ENCODE peak calls at places on chromosomes 1 and 21, in four cellular contexts. K is tibial nerve, W is ovary, I is upper lobe of left lung. C is an unnamed sample.

GRCh38 chr1:198156745-198157240 is at the start of gene NEK7:
- DNase-seq in K (peak), W (peak), I (peak), C (peak)

GRCh38 chr1:28411656-28412055 is 42.1 kb downstream of the PHACTR4 start:
- DNase-seq in K (no peak), W (no peak), I (no peak), C (no peak)

GRCh38 chr1:37038079-37038702 is 3.9 kb upstream of the GRIK3 start:
- DNase-seq in K (no peak), W (no peak), I (no peak), C (peak)

GRCh38 chr1:19942657-19943056 is 19.2 kb upstream of the PLA2G2E start:
- DNase-seq in K (no peak), W (no peak), I (no peak), C (no peak)

GRCh38 chr1:88549536-88549935 is 134.5 kb upstream of the PKN2 start:
- DNase-seq in K (no peak), W (no peak), I (no peak), C (no peak)

GRCh38 chr1:1092890-1093609 is 18.9 kb upstream of the RNF223 start:
- DNase-seq in K (no peak), W (no peak), I (no peak), C (no peak)

GRCh38 chr1:53620620-53620957 is 118.4 kb downstream of the GLIS1 start:
- DNase-seq in K (no peak), W (no peak), I (no peak), C (no peak)

GRCh38 chr1:53075206-53075605 is 13.2 kb downstream of the PODN start:
- DNase-seq in K (peak), W (no peak), I (no peak), C (no peak)

GRCh38 chr1:153919879-153920852 is 2.6 kb downstream of the GATAD2B start:
- DNase-seq in K (no peak), W (no peak), I (no peak), C (no peak)

GRCh38 chr21:37009740-37010341 is 3.3 kb downstream of the RIPPLY3 start:
- DNase-seq in K (peak), W (peak), I (peak), C (peak)

GRCh38 chr1:99546432-99547416 is 99.2 kb upstream of the PALMD start:
- DNase-seq in K (no peak), W (no peak), I (no peak), C (no peak)

GRCh38 chr1:162292422-162292849 is 84.2 kb downstream of the SPATA46 start:
- DNase-seq in K (no peak), W (no peak), I (no peak), C (no peak)

GRCh38 chr1:224852901-224853568 is 76.4 kb upstream of the DNAH14 start:
- DNase-seq in K (no peak), W (no peak), I (no peak), C (no peak)

GRCh38 chr21:29233611-29234540 is 64.8 kb upstream of the BACH1 start:
- DNase-seq in K (no peak), W (no peak), I (no peak), C (no peak)

GRCh38 chr1:247448107-247448778 is 9.7 kb downstream of the OR2B11 start:
- DNase-seq in K (peak), W (peak), I (peak), C (peak)

GRCh38 chr21:44931501-44932365 is 8.1 kb upstream of the SLX9 start:
- DNase-seq in K (no peak), W (no peak), I (no peak), C (no peak)

GRCh38 chr21:44930543-44930981 is 9.3 kb upstream of the SLX9 start:
- DNase-seq in K (no peak), W (no peak), I (no peak), C (no peak)

GRCh38 chr21:44931137-44931500 is 8.7 kb upstream of the SLX9 start:
- DNase-seq in K (no peak), W (no peak), I (peak), C (peak)

GRCh38 chr21:44929242-44929798 is 8.6 kb upstream of the ITGB2 start:
- DNase-seq in K (no peak), W (no peak), I (no peak), C (no peak)

DNA sequence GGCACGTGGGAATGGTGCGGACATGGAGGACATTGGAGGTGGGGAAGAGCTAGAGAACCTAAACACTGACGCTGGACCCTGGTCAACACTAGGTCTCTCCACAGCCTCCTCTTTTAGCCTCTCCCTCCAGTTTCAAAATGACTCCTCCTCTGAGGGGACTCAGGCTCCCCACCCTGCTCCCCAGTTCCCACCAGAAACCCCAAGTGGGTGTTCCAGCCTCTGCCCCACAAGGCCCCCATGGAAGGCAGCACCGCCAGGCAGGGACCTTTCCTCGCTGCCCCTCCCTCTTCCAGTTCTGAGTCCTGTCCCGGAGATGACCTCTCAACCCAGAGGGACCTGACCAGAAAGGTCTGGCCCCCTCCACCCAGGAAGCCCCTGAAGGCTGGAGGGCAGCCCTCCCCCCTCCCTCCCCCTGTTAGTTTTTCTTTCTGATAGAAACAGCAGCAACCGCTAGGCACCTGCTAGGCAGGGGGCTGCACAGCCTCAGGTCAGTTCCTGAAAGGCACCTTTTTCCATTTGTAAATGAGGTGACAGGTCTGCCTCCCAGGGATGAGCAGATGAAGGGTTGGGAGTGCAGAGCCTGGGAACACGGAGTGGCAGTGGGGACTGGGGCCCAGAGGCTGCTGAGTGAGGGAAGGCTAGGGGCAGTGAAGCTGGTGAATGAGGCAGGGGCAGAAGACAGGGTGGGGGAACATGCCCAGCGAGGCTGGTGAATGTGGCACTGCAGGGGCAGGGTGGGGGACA is 9.3 kb upstream of the ITGB2 start:
- DNase-seq in K (no peak), W (no peak), I (no peak), C (no peak)
- H3K4me3 ChIP-seq in K (no peak), W (no peak), I (no peak), C (no peak)

GRCh38 chr1:151993734-151994496 is at the start of gene S100A10:
- DNase-seq in K (peak), W (peak), I (peak), C (peak)
- TF ChIP-seq POLR2A in K (peak), W (peak), I (peak), C (peak)

DNA sequence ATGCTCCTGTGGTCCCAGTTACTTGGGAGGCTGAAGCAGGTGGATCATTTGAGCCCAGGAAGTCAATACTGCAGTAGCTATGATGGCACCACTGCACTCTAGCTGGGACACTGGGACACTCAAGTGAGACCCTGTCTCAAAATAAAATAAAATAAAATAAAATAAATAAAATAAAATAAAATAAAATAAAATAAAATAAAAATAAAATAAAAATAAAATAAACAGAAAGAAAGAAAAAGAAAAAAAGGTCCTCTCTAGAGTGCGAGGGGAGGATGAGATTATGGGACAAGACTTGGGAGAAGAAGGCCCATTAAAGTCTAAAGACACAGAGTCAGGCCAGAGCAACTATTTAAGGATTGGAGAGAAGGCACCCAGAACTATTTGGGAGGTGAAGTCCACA is 172.5 kb downstream of the IER5 start:
- DNase-seq in K (no peak), W (no peak), I (no peak), C (no peak)
- H3K27ac ChIP-seq in K (no peak), W (no peak), I (no peak), C (no peak)

GRCh38 chr1:11733351-11733750 is 2.6 kb upstream of the AGTRAP start:
- DNase-seq in K (no peak), W (no peak), I (no peak), C (no peak)

GRCh38 chr1:11738096-11738495 is 2.2 kb downstream of the AGTRAP start:
- DNase-seq in K (no peak), W (no peak), I (no peak), C (no peak)

GRCh38 chr1:11736746-11737639 is 1.1 kb downstream of the AGTRAP start:
- DNase-seq in K (peak), W (peak), I (peak), C (peak)

GRCh38 chr1:11735854-11736745 is at the start of gene AGTRAP:
- DNase-seq in K (peak), W (peak), I (peak), C (peak)

GRCh38 chr1:11735531-11735853 is 444 bp upstream of the AGTRAP start:
- DNase-seq in K (no peak), W (no peak), I (no peak), C (no peak)
- H3K4me3 ChIP-seq in K (peak), W (peak), I (peak), C (no peak)

C was measured in adrenal gland.